ENCODE peak calls at places on chromosomes 11 and 22, in five cellular contexts. One of them, this sample, is unnamed.

GRCh38 chr11:69156673-69157155 is 979 bp downstream of the SMIM38 start:
- DNase-seq in Peyer's patch: no peak
- DNase-seq in tibial artery: no peak
- DNase-seq in GM23338: no peak
- DNase-seq in sigmoid colon: no peak
- DNase-seq in this sample: no peak

GRCh38 chr11:11978098-11978637 is 30.3 kb downstream of the DKK3 start:
- DNase-seq in Peyer's patch: no peak
- DNase-seq in tibial artery: no peak
- DNase-seq in GM23338: no peak
- DNase-seq in sigmoid colon: no peak
- DNase-seq in this sample: no peak

GRCh38 chr11:122097419-122098001 is 18.5 kb downstream of the BLID start:
- DNase-seq in Peyer's patch: no peak
- DNase-seq in tibial artery: no peak
- DNase-seq in GM23338: peak; percentile 26
- DNase-seq in sigmoid colon: no peak
- DNase-seq in this sample: no peak

GRCh38 chr11:22432331-22433065 is 94.3 kb downstream of the SLC17A6 start:
- DNase-seq in Peyer's patch: no peak
- DNase-seq in tibial artery: no peak
- DNase-seq in GM23338: peak; percentile 92
- DNase-seq in sigmoid colon: no peak
- DNase-seq in this sample: peak; percentile 32

GRCh38 chr11:11607772-11608171 is 14.0 kb downstream of the GALNT18 start:
- DNase-seq in Peyer's patch: no peak
- DNase-seq in tibial artery: no peak
- DNase-seq in GM23338: peak; percentile 28
- DNase-seq in sigmoid colon: no peak
- DNase-seq in this sample: no peak

GRCh38 chr11:61728066-61728939 is 24.1 kb upstream of the MYRF start:
- DNase-seq in Peyer's patch: no peak
- DNase-seq in tibial artery: no peak
- DNase-seq in GM23338: peak; percentile 41
- DNase-seq in sigmoid colon: no peak
- DNase-seq in this sample: no peak

GRCh38 chr11:119722281-119722794 is 6.7 kb downstream of the NECTIN1 start:
- DNase-seq in Peyer's patch: no peak
- DNase-seq in tibial artery: no peak
- DNase-seq in GM23338: peak; percentile 39
- DNase-seq in sigmoid colon: no peak
- DNase-seq in this sample: no peak

GRCh38 chr11:94151903-94152677 is 23.4 kb downstream of the PANX1 start:
- DNase-seq in Peyer's patch: no peak
- DNase-seq in tibial artery: peak; percentile 68
- DNase-seq in GM23338: no peak
- DNase-seq in sigmoid colon: no peak
- DNase-seq in this sample: no peak

GRCh38 chr11:75229466-75229865 is 11.1 kb upstream of the TPBGL start:
- DNase-seq in Peyer's patch: no peak
- DNase-seq in tibial artery: no peak
- DNase-seq in GM23338: no peak
- DNase-seq in sigmoid colon: no peak
- DNase-seq in this sample: no peak

GRCh38 chr11:104164028-104164520 is at the start of gene PDGFD:
- DNase-seq in Peyer's patch: peak; percentile 46
- DNase-seq in tibial artery: peak; percentile 71
- DNase-seq in GM23338: peak; percentile 93
- DNase-seq in sigmoid colon: peak; percentile 72
- DNase-seq in this sample: peak; percentile 78

GRCh38 chr11:128482512-128483191 is 104.7 kb downstream of the ETS1 start:
- DNase-seq in Peyer's patch: no peak
- DNase-seq in tibial artery: peak; percentile 84
- DNase-seq in GM23338: no peak
- DNase-seq in sigmoid colon: peak; percentile 77
- DNase-seq in this sample: no peak

GRCh38 chr11:77191823-77192495 is 63.9 kb downstream of the MYO7A start:
- DNase-seq in Peyer's patch: peak; percentile 21
- DNase-seq in tibial artery: no peak
- DNase-seq in GM23338: peak; percentile 98
- DNase-seq in sigmoid colon: no peak
- DNase-seq in this sample: peak; percentile 64

GRCh38 chr11:62501432-62501891 is 45.1 kb downstream of the AHNAK start:
- DNase-seq in Peyer's patch: no peak
- DNase-seq in tibial artery: no peak
- DNase-seq in GM23338: no peak
- DNase-seq in sigmoid colon: peak; percentile 80
- DNase-seq in this sample: no peak

GRCh38 chr22:44587004-44587793 is 89.2 kb upstream of the RTL6 start:
- DNase-seq in Peyer's patch: no peak
- DNase-seq in tibial artery: peak; percentile 33
- DNase-seq in GM23338: no peak
- DNase-seq in sigmoid colon: peak; percentile 56
- DNase-seq in this sample: no peak
- H3K4me3 ChIP-seq in Peyer's patch: no peak overlapping the region
- H3K4me3 ChIP-seq in tibial artery: no peak overlapping the region
- H3K4me3 ChIP-seq in GM23338: no peak overlapping the region
- H3K4me3 ChIP-seq in sigmoid colon: no peak overlapping the region
- H3K4me3 ChIP-seq in this sample: no peak overlapping the region

GRCh38 chr22:40200795-40201194 is 23.1 kb downstream of the TNRC6B start:
- DNase-seq in Peyer's patch: no peak
- DNase-seq in tibial artery: no peak
- DNase-seq in GM23338: no peak
- DNase-seq in sigmoid colon: no peak
- DNase-seq in this sample: no peak

GRCh38 chr22:40202225-40202944 is 24.7 kb downstream of the TNRC6B start:
- DNase-seq in Peyer's patch: no peak
- DNase-seq in tibial artery: no peak
- DNase-seq in GM23338: no peak
- DNase-seq in sigmoid colon: no peak
- DNase-seq in this sample: no peak

GRCh38 chr22:40204331-40205116 is 26.8 kb downstream of the TNRC6B start:
- DNase-seq in Peyer's patch: no peak
- DNase-seq in tibial artery: no peak
- DNase-seq in GM23338: no peak
- DNase-seq in sigmoid colon: no peak
- DNase-seq in this sample: no peak

GRCh38 chr22:40206561-40206960 is 28.8 kb downstream of the TNRC6B start:
- DNase-seq in Peyer's patch: no peak
- DNase-seq in tibial artery: no peak
- DNase-seq in GM23338: no peak
- DNase-seq in sigmoid colon: no peak
- DNase-seq in this sample: no peak

GRCh38 chr22:40203568-40203967 is 25.8 kb downstream of the TNRC6B start:
- DNase-seq in Peyer's patch: no peak
- DNase-seq in tibial artery: no peak
- DNase-seq in GM23338: no peak
- DNase-seq in sigmoid colon: no peak
- DNase-seq in this sample: no peak
- H3K4me3 ChIP-seq in Peyer's patch: no peak overlapping the region
- H3K4me3 ChIP-seq in tibial artery: no peak overlapping the region
- H3K4me3 ChIP-seq in GM23338: no peak overlapping the region
- H3K4me3 ChIP-seq in sigmoid colon: no peak overlapping the region
- H3K4me3 ChIP-seq in this sample: no peak overlapping the region

GRCh38 chr22:37819100-37819433 is 4.1 kb upstream of the GALR3 start:
- DNase-seq in Peyer's patch: no peak
- DNase-seq in tibial artery: no peak
- DNase-seq in GM23338: peak; percentile 51
- DNase-seq in sigmoid colon: no peak
- DNase-seq in this sample: no peak

GRCh38 chr22:37816543-37817180 is 6.5 kb upstream of the GALR3 start:
- DNase-seq in Peyer's patch: no peak
- DNase-seq in tibial artery: no peak
- DNase-seq in GM23338: no peak
- DNase-seq in sigmoid colon: no peak
- DNase-seq in this sample: no peak

GRCh38 chr22:37820350-37820749 is 2.8 kb upstream of the GALR3 start:
- DNase-seq in Peyer's patch: no peak
- DNase-seq in tibial artery: no peak
- DNase-seq in GM23338: no peak
- DNase-seq in sigmoid colon: no peak
- DNase-seq in this sample: no peak

GRCh38 chr22:37817705-37818311 is 5.4 kb upstream of the GALR3 start:
- DNase-seq in Peyer's patch: peak; percentile 76
- DNase-seq in tibial artery: peak; percentile 90
- DNase-seq in GM23338: peak; percentile 90
- DNase-seq in sigmoid colon: peak; percentile 90
- DNase-seq in this sample: peak; percentile 78

DNA sequence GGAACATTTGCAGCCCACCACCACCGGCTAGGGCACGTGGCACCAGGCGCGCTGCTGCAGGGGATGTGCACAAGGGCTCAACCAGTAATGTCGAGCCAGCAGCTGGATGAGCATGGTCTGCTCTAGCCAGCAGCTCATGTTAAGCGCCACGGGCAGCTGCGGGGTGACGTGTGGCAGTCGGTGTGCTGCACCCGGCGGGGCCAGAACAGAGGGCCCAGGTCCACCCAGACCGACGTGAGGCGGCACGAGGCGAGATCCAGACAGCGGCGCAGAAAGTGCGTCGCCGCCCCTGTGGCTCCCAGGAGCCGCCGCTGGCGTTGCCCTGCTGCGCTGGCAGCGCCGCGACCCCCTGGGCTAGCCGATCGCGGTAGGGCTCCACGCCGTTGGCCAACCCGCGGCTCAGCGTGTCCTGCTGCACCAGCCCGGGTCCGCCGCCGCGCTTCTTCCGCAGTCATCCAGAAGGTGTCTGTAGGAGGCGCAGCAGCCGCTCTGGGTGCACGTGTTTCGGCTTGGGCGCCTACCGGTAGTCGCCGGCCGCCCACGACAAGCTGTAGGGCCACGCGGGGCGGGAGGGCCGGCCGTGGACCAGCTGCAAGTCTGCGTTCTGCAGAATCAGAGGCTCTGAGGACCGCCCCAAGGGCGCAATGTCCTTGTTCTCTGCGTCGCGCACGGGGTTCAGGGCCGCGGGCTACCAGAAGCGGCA is 4.6 kb upstream of the GALR3 start:
- DNase-seq in Peyer's patch: peak; percentile 58
- DNase-seq in tibial artery: no peak
- DNase-seq in GM23338: peak; percentile 77
- DNase-seq in sigmoid colon: peak; percentile 83
- DNase-seq in this sample: no peak
- H3K4me3 ChIP-seq in Peyer's patch: peak overlapping the region; percentile 55
- H3K4me3 ChIP-seq in tibial artery: peak overlapping the region; percentile 40
- H3K4me3 ChIP-seq in GM23338: peak overlapping the region; percentile 59
- H3K4me3 ChIP-seq in sigmoid colon: peak overlapping the region; percentile 17
- H3K4me3 ChIP-seq in this sample: peak overlapping the region; percentile 60

GRCh38 chr11:30583505-30584280 is 2.5 kb downstream of the MPPED2 start:
- DNase-seq in Peyer's patch: no peak
- DNase-seq in tibial artery: peak; percentile 71
- DNase-seq in GM23338: peak; percentile 62
- DNase-seq in sigmoid colon: peak; percentile 70
- DNase-seq in this sample: no peak
- H3K4me3 ChIP-seq in Peyer's patch: no peak overlapping the region
- H3K4me3 ChIP-seq in tibial artery: peak overlapping the region; percentile 78
- H3K4me3 ChIP-seq in GM23338: peak overlapping the region; percentile 89
- H3K4me3 ChIP-seq in sigmoid colon: peak overlapping the region; percentile 52
- H3K4me3 ChIP-seq in this sample: peak overlapping the region; percentile 84

GRCh38 chr11:1864831-1865665 is 12.2 kb downstream of the LSP1 start:
- DNase-seq in Peyer's patch: no peak
- DNase-seq in tibial artery: peak; percentile 83
- DNase-seq in GM23338: no peak
- DNase-seq in sigmoid colon: no peak
- DNase-seq in this sample: no peak

GRCh38 chr11:1866226-1866625 is 13.3 kb downstream of the LSP1 start:
- DNase-seq in Peyer's patch: no peak
- DNase-seq in tibial artery: no peak
- DNase-seq in GM23338: no peak
- DNase-seq in sigmoid colon: no peak
- DNase-seq in this sample: no peak

GRCh38 chr11:1862588-1863351 is 9.9 kb downstream of the LSP1 start:
- DNase-seq in Peyer's patch: no peak
- DNase-seq in tibial artery: no peak
- DNase-seq in GM23338: no peak
- DNase-seq in sigmoid colon: no peak
- DNase-seq in this sample: no peak

GRCh38 chr11:1863352-1864215 is 10.7 kb downstream of the LSP1 start:
- DNase-seq in Peyer's patch: no peak
- DNase-seq in tibial artery: peak; percentile 97
- DNase-seq in GM23338: peak; percentile 53
- DNase-seq in sigmoid colon: peak; percentile 94
- DNase-seq in this sample: peak; percentile 58

DNA sequence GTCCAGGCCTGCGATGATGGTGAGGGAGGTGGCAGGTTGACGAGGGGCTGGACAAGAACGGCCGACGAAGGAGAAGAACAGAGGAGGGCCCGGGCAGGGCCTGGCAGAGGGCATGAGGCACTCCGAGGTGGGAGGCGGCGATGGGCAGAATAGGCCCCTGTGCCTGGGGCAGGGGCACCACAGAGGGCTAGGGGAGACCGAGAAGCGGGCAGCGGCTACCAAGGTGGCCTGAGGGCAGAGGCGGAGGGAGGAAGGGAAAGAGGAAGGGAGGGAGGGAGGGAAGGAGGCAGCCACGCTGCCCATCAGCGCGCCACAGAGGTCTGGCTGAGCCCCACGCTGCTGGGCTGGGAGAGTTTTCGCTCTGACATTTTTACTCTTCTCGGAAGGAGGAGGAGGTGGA is 11.3 kb downstream of the LSP1 start:
- DNase-seq in Peyer's patch: no peak
- DNase-seq in tibial artery: no peak
- DNase-seq in GM23338: no peak
- DNase-seq in sigmoid colon: no peak
- DNase-seq in this sample: no peak
- H3K4me3 ChIP-seq in Peyer's patch: no peak overlapping the region
- H3K4me3 ChIP-seq in tibial artery: peak overlapping the region; percentile 24
- H3K4me3 ChIP-seq in GM23338: no peak overlapping the region
- H3K4me3 ChIP-seq in sigmoid colon: peak overlapping the region; percentile 20
- H3K4me3 ChIP-seq in this sample: no peak overlapping the region

This sample was measured in neuronal stem cell.